ENCODE peak calls at places on chromosomes 16 and 17, in ten cellular contexts. S is NCI-H510A treated with DMSO at 0.1 percent for 48 hours; J is GM20000; L is HFF-Myc; W is NAMALWA; H is left colon; G is stimulated activated CD8-positive, alpha-beta memory T cell treated with anti-CD3 and anti-CD28 coated beads, Interleukin-4, amount 100 ng/mL, for 24 hours; D is SK-N-DZ; F is activated gamma-delta T cell treated with anti-CD3 and anti-CD28 coated beads, Interleukin-2, amount 50 U/mL, for 16 hours; M is mucosa of descending colon. O is an unnamed sample.

GRCh38 chr17:13864551-13864950 is 204.8 kb upstream of the COX10 start:
- DNase-seq in S (no peak), J (no peak), L (no peak), W (no peak), H (no peak), G (no peak), D (no peak), F (no peak), M (no peak), O (peak)

GRCh38 chr17:8285270-8286181 is 2.9 kb upstream of the RANGRF start:
- DNase-seq in S (no peak), J (no peak), L (no peak), W (peak), H (no peak), G (no peak), D (no peak), F (no peak), M (no peak), O (no peak)

GRCh38 chr17:3447625-3448024 is 14.0 kb upstream of the OR1E2 start:
- DNase-seq in S (no peak), J (no peak), L (no peak), W (peak), H (no peak), G (no peak), D (no peak), F (no peak), M (peak), O (no peak)

GRCh38 chr17:44607836-44608690 is 48.2 kb upstream of the MEIOC start:
- DNase-seq in S (peak), J (no peak), L (no peak), W (no peak), H (no peak), G (no peak), D (peak), F (no peak), M (no peak), O (peak)

GRCh38 chr17:80262291-80262690 is 1.6 kb downstream of the RNF213 start:
- DNase-seq in S (no peak), J (no peak), L (no peak), W (no peak), H (no peak), G (no peak), D (no peak), F (no peak), M (no peak), O (no peak)

GRCh38 chr16:67021321-67021720 is 7.6 kb upstream of the CBFB start:
- DNase-seq in S (no peak), J (no peak), L (no peak), W (no peak), H (no peak), G (no peak), D (no peak), F (no peak), M (no peak), O (no peak)

GRCh38 chr17:33049781-33050414 is 58.3 kb downstream of the SPACA3 start:
- DNase-seq in S (peak), J (peak), L (peak), W (peak), H (peak), G (peak), D (peak), F (peak), M (peak), O (peak)

GRCh38 chr17:4597975-4598374 is 13.6 kb downstream of the SMTNL2 start:
- DNase-seq in S (no peak), J (no peak), L (no peak), W (no peak), H (no peak), G (no peak), D (no peak), F (no peak), M (no peak), O (no peak)

GRCh38 chr16:20954574-20954973 is 54.0 kb downstream of the LYRM1 start:
- DNase-seq in S (no peak), J (no peak), L (no peak), W (no peak), H (no peak), G (no peak), D (no peak), F (no peak), M (no peak), O (no peak)

GRCh38 chr17:66073384-66073783 is 118.5 kb downstream of the CEP112 start:
- DNase-seq in S (no peak), J (no peak), L (no peak), W (no peak), H (no peak), G (no peak), D (no peak), F (no peak), M (peak), O (no peak)

GRCh38 chr17:73192894-73193701 is at the start of gene COG1:
- DNase-seq in S (peak), J (peak), L (no peak), W (peak), H (peak), G (peak), D (peak), F (peak), M (peak), O (peak)

GRCh38 chr17:30556374-30557332 is 79.4 kb downstream of the GOSR1 start:
- DNase-seq in S (no peak), J (no peak), L (no peak), W (no peak), H (no peak), G (no peak), D (no peak), F (no peak), M (no peak), O (no peak)

GRCh38 chr17:82372591-82373452 is 1.3 kb downstream of the UTS2R start:
- DNase-seq in S (no peak), J (peak), L (no peak), W (no peak), H (no peak), G (no peak), D (no peak), F (no peak), M (peak), O (no peak)

GRCh38 chr17:43784068-43784467 is 3.8 kb downstream of the CFAP97D1 start:
- DNase-seq in S (no peak), J (no peak), L (no peak), W (no peak), H (no peak), G (no peak), D (no peak), F (no peak), M (no peak), O (no peak)

GRCh38 chr17:79950711-79951110 is 85.0 kb downstream of the TBC1D16 start:
- DNase-seq in S (no peak), J (no peak), L (no peak), W (no peak), H (no peak), G (no peak), D (no peak), F (no peak), M (no peak), O (no peak)

GRCh38 chr17:75504347-75505151 is 10.8 kb downstream of the CASKIN2 start:
- DNase-seq in S (no peak), J (peak), L (no peak), W (peak), H (peak), G (no peak), D (no peak), F (no peak), M (peak), O (peak)

GRCh38 chr17:40309938-40310510 is 1.0 kb downstream of the RARA start:
- DNase-seq in S (no peak), J (peak), L (no peak), W (no peak), H (peak), G (no peak), D (no peak), F (no peak), M (no peak), O (no peak)

GRCh38 chr16:79519448-79519847 is 81.1 kb downstream of the MAF start:
- DNase-seq in S (peak), J (no peak), L (no peak), W (no peak), H (peak), G (no peak), D (no peak), F (no peak), M (no peak), O (no peak)

GRCh38 chr17:45336390-45337182 is 19.8 kb upstream of the MAP3K14 start:
- DNase-seq in S (no peak), J (no peak), L (no peak), W (no peak), H (no peak), G (no peak), D (no peak), F (no peak), M (no peak), O (no peak)

GRCh38 chr16:48500981-48501380 is 109.0 kb downstream of the N4BP1 start:
- DNase-seq in S (no peak), J (no peak), L (no peak), W (no peak), H (no peak), G (no peak), D (no peak), F (no peak), M (no peak), O (no peak)

GRCh38 chr17:82458885-82459424 is 414 bp downstream of the NARF start:
- DNase-seq in S (no peak), J (peak), L (no peak), W (peak), H (no peak), G (no peak), D (no peak), F (no peak), M (peak), O (peak)

GRCh38 chr17:27670791-27671590 is 40.0 kb downstream of the LGALS9 start:
- DNase-seq in S (no peak), J (no peak), L (no peak), W (no peak), H (no peak), G (no peak), D (no peak), F (no peak), M (no peak), O (no peak)

GRCh38 chr17:48137658-48138057 is 30.1 kb downstream of the SNX11 start:
- DNase-seq in S (no peak), J (no peak), L (no peak), W (no peak), H (no peak), G (no peak), D (no peak), F (no peak), M (no peak), O (no peak)

GRCh38 chr17:50893183-50893993 is 27.2 kb upstream of the TOB1 start:
- DNase-seq in S (no peak), J (no peak), L (no peak), W (no peak), H (peak), G (no peak), D (peak), F (no peak), M (no peak), O (no peak)

O was measured in adipocyte.